ENCODE peak calls at places on chromosome 15, in five cellular contexts. C, W, Z, B and Q are unnamed samples.
A peak's percentile ranks its signal among the peaks of the same experiment; 100 is the strongest.

GRCh38 chr15:47194718-47195117 is 522.6 kb upstream of the SEMA6D start:
- DNase-seq in C (no peak), B (no peak), W (peak; percentile 29), Z (no peak), Q (no peak)

GRCh38 chr15:60137711-60138396 is 133.7 kb downstream of the FOXB1 start:
- DNase-seq in C (no peak), B (no peak), W (peak; percentile 46), Z (no peak), Q (no peak)

GRCh38 chr15:64045774-64046346 is 425 bp downstream of the DAPK2 start:
- DNase-seq in C (peak; percentile 29), Z (peak; percentile 28), B (no peak), W (no peak), Q (peak; percentile 29)

GRCh38 chr15:61556037-61556648 is 327.0 kb upstream of the RORA start:
- DNase-seq in W (no peak), Z (no peak), B (no peak), C (no peak), Q (no peak)

GRCh38 chr15:101049282-101049681 is 130.1 kb downstream of the LRRK1 start:
- DNase-seq in W (no peak), C (no peak), Z (no peak), B (no peak), Q (peak; percentile 3)

GRCh38 chr15:44193651-44194396 is 1.2 kb downstream of the FRMD5 start:
- DNase-seq in W (peak; percentile 29), C (no peak), Z (peak; percentile 33), B (no peak), Q (no peak)

GRCh38 chr15:31954364-31954763 is 76.0 kb upstream of the CHRNA7 start:
- DNase-seq in W (no peak), C (no peak), B (no peak), Z (no peak), Q (no peak)

GRCh38 chr15:82950295-82950694 is 2.2 kb downstream of the HOMER2 start:
- DNase-seq in C (no peak), B (no peak), W (no peak), Z (no peak), Q (no peak)

GRCh38 chr15:91357011-91357410 is 257.0 kb downstream of the SV2B start:
- DNase-seq in Z (no peak), W (no peak), C (no peak), B (no peak), Q (no peak)

GRCh38 chr15:43775411-43775965 is 1.3 kb downstream of the ELL3 start:
- DNase-seq in B (peak; percentile 44), C (peak; percentile 80), Z (peak; percentile 67), W (no peak), Q (peak; percentile 89)

GRCh38 chr15:93250905-93251304 is 161.9 kb upstream of the RGMA start:
- DNase-seq in W (no peak), Z (no peak), B (no peak), C (no peak), Q (no peak)

GRCh38 chr15:48392356-48392755 is 61.1 kb downstream of the DUT start:
- DNase-seq in Z (peak; percentile 62), C (peak; percentile 39), B (no peak), W (no peak), Q (no peak)

GRCh38 chr15:90664650-90665287 is 52.4 kb upstream of the BLM start:
- DNase-seq in Z (peak; percentile 61), C (peak; percentile 40), W (peak; percentile 20), B (no peak), Q (peak; percentile 31)

GRCh38 chr15:62565620-62566019 is 400.5 kb upstream of the C2CD4B start:
- DNase-seq in Z (no peak), W (no peak), B (no peak), C (no peak), Q (no peak)

GRCh38 chr15:49154799-49155109 is 645 bp downstream of the COPS2 start:
- DNase-seq in C (no peak), B (no peak), W (no peak), Z (no peak), Q (no peak)

GRCh38 chr15:94297543-94297942 is 66.2 kb downstream of the MCTP2 start:
- DNase-seq in Z (no peak), B (no peak), C (no peak), W (no peak), Q (no peak)

GRCh38 chr15:49242820-49243219 is 72.8 kb downstream of the GALK2 start:
- DNase-seq in B (peak; percentile 82), W (peak; percentile 46), Z (peak; percentile 67), C (no peak), Q (no peak)

GRCh38 chr15:74200394-74200793 is 2.2 kb downstream of the STRA6 start:
- DNase-seq in W (peak; percentile 66), C (no peak), Z (peak; percentile 81), B (no peak), Q (peak; percentile 18)
- H3K4me3 ChIP-seq in W (peak overlapping the region; percentile 46), C (no peak overlapping the region), Z (no peak overlapping the region), B (peak overlapping the region; percentile 36), Q (no peak overlapping the region)

GRCh38 chr15:88913017-88913849 is at the start of gene MFGE8:
- DNase-seq in B (no peak), W (peak; percentile 55), Z (peak; percentile 63), C (peak; percentile 55), Q (peak; percentile 69)
- TF ChIP-seq CTCF in B (no peak), W (no peak), Z (no peak), C (no peak), Q (no peak)

GRCh38 chr15:81466741-81467140 is 92.7 kb upstream of the TMC3 start:
- DNase-seq in Z (no peak), W (no peak), B (no peak), C (no peak), Q (no peak)
- H3K4me3 ChIP-seq in Z (no peak overlapping the region), W (no peak overlapping the region), B (no peak overlapping the region), C (no peak overlapping the region), Q (no peak overlapping the region)

GRCh38 chr15:75565062-75565970 is 13.8 kb downstream of the PTPN9 start:
- DNase-seq in Z (no peak), C (no peak), B (no peak), W (no peak), Q (no peak)
- TF ChIP-seq CTCF in Z (no peak), C (no peak), B (no peak), W (no peak), Q (no peak)

DNA sequence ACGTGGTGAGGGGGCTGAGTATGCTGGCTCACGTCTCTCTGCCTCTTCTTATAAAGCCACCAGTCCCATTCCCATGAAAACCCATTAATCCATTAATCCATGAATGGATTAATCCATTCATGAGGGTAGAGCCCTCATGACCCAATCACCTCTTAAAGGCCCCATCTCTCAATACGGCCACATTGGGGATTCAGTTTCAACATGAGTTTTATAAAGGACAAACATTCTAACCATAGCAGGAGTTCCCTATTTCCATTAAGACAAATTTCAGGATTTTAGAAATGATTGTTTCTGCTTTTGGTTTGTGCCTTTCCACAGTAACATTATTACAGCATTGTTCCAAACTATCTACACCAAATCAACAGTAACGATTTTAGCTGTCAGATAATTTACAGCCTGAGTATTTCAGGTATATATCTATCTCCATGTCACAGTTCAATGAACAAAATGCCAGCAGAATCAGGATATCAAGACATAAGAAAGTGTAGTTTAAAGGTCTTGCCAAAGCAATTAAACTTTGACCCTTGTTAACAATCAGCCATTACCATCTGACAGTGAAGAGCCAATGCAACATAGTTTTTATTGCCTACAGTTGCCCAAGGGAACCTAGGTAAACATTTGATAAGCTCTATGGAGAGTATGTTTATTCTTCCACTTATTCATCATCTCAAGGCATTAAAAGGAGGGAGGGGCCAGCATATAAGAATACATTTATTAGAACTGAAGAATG is 3.8 kb downstream of the TSPAN3 start:
- DNase-seq in W (no peak), C (no peak), B (no peak), Z (no peak), Q (no peak)
- H3K4me3 ChIP-seq in W (no peak overlapping the region), C (no peak overlapping the region), B (no peak overlapping the region), Z (no peak overlapping the region), Q (no peak overlapping the region)

DNA sequence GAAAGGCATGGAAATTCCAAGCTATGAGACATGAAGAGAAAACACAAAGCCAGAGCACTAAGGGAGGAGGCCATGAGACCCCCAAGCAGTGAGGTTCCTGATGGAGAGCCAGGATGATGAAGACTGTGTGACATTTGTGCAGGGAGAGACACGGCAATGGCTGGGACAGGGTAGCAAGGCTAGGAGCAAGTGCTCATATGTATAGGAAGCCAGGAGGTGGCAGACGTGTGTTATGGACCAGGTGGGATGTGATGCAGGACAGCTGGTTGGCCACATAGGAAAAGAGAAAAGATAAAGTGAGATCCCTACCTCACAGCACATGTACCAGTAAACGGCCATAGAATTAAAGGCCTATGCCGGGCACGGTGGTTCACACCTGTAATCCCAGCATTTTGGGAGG is 112.7 kb downstream of the APBA2 start:
- DNase-seq in Z (no peak), W (no peak), C (no peak), B (no peak), Q (no peak)
- TF ChIP-seq CTCF in Z (no peak), W (no peak), C (no peak), B (no peak), Q (no peak)

GRCh38 chr15:39429898-39430357 is 151.0 kb upstream of the THBS1 start:
- DNase-seq in B (peak; percentile 58), Z (peak; percentile 34), C (no peak), W (peak; percentile 69), Q (no peak)

GRCh38 chr15:39431371-39431770 is 149.5 kb upstream of the THBS1 start:
- DNase-seq in B (no peak), Z (no peak), W (no peak), C (no peak), Q (no peak)

GRCh38 chr15:39430389-39430788 is 150.5 kb upstream of the THBS1 start:
- DNase-seq in Z (no peak), C (no peak), B (no peak), W (no peak), Q (no peak)

GRCh38 chr15:39427705-39428104 is 153.2 kb upstream of the THBS1 start:
- DNase-seq in C (no peak), Z (peak; percentile 58), B (no peak), W (no peak), Q (no peak)

DNA sequence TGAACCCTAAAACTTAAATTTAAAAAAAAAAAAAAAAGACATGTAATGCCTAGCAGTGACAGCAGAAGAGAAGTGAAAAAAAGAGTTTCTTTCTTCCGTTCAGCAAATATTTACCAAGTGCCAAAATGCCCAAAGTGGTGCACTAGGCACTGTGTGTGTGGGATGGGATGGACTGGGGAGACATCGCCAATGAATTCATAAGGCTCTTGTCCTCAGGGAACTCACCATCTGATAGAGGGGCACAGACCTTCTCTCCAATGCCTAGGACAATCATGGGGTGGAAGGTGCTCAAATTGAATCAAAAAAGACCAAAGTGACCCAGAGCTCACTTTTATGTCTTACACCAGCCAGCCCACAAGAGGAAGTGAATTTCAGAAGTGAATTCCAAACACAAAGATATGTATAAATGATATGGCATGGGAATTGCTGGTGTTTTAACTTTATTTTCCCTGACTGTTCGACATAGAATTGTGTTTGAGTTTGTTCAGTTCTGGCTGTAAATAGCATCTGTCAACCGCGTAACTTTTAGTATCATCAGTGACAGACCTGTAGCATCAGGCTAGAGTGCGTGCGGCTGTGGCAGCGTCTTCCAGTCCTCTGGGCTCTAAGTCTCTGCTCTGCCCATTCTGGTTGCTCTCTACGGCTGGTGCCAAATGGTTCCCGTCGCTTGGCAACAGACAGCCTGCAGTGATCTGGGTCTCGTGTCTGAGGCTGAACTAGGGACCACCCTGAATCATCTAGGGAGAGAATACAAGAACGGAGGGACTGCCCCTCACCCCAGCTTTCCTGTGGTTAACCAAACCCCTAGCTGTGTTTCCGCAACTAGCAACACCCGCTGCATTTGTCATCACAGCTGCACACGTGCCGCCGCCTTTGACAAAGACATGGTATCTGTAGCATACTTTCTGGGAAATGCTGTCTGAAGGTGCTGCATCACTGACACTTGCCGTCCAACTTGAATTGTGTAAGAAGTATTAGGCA is 154.0 kb upstream of the THBS1 start:
- DNase-seq in C (no peak), W (no peak), Z (peak; percentile 45), B (no peak), Q (peak; percentile 38)
- H3K4me3 ChIP-seq in C (no peak overlapping the region), W (no peak overlapping the region), Z (no peak overlapping the region), B (no peak overlapping the region), Q (no peak overlapping the region)